ENCODE peak calls at places on chromosomes 2 and 18, in four cellular contexts. A, X, E and P are unnamed samples.

GRCh38 chr2:47119001-47119400 is 36.1 kb downstream of the STPG4 start:
- DNase-seq in A (no peak), E (no peak), X (no peak), P (no peak)

GRCh38 chr2:144835634-144836351 is 315.9 kb upstream of the ZEB2 start:
- DNase-seq in E (peak; percentile 12), A (no peak), X (no peak), P (no peak)

GRCh38 chr18:45951021-45951714 is 16.0 kb downstream of the EPG5 start:
- DNase-seq in A (no peak), X (no peak), E (peak; percentile 28), P (no peak)

GRCh38 chr2:224838335-224838734 is 122.2 kb upstream of the CCDC195 start:
- DNase-seq in E (no peak), X (no peak), A (no peak), P (peak; percentile 51)

GRCh38 chr2:145759228-145759940 is 1239.5 kb upstream of the ZEB2 start:
- DNase-seq in X (no peak), E (no peak), A (no peak), P (no peak)

GRCh38 chr2:229032596-229033234 is 238.4 kb downstream of the PID1 start:
- DNase-seq in X (no peak), A (no peak), E (no peak), P (no peak)

GRCh38 chr2:239296020-239296932 is 104.5 kb downstream of the HDAC4 start:
- DNase-seq in A (no peak), X (no peak), E (no peak), P (no peak)

GRCh38 chr2:239151201-239152131 is 249.4 kb downstream of the HDAC4 start:
- DNase-seq in E (no peak), A (no peak), X (no peak), P (no peak)

GRCh38 chr2:205959528-205959927 is 126.4 kb downstream of the INO80D start:
- DNase-seq in E (no peak), X (no peak), A (no peak), P (no peak)

GRCh38 chr2:207746131-207746530 is 23.6 kb downstream of the FZD5 start:
- DNase-seq in A (peak; percentile 72), E (peak; percentile 54), X (peak; percentile 17), P (peak; percentile 78)

GRCh38 chr2:173606619-173607305 is 252.1 kb downstream of the CDCA7 start:
- DNase-seq in A (no peak), E (no peak), X (no peak), P (no peak)

GRCh38 chr2:121316986-121317385 is 32.0 kb upstream of the TFCP2L1 start:
- DNase-seq in A (no peak), E (no peak), X (no peak), P (no peak)

GRCh38 chr2:8575810-8576423 is 105.9 kb upstream of the ID2 start:
- DNase-seq in A (no peak), X (no peak), E (no peak), P (no peak)

DNA sequence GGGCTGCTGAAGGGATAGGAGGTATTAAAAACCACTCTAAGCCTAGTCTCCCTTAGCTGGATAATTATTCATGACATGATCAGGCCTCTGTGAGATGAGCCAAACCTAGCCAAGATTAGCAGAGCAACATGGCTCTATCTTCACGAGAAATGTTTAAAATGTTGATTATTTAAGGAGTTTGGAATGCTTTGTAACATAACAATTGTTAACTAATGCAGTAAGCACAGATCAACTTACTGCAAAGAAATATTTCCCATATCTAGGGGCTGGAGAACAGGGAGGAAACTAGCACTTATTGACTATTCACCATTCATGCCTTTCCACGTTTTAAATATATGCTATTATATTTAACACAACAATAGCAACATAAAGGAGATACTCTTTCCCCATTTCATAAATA is 833.7 kb upstream of the CHAC2 start:
- DNase-seq in E (no peak), A (no peak), X (no peak), P (no peak)
- H3K4me3 ChIP-seq in E (no peak overlapping the region), A (no peak overlapping the region), X (no peak overlapping the region), P (no peak overlapping the region)

GRCh38 chr2:28753043-28753683 is 1.5 kb downstream of the PPP1CB start:
- DNase-seq in E (peak; percentile 42), X (no peak), A (peak; percentile 74), P (peak; percentile 83)

GRCh38 chr2:28750316-28751101 is 1.1 kb upstream of the PPP1CB start:
- DNase-seq in A (no peak), X (no peak), E (no peak), P (peak; percentile 55)

GRCh38 chr2:28752608-28752984 is 966 bp downstream of the PPP1CB start:
- DNase-seq in E (no peak), A (no peak), X (no peak), P (peak; percentile 41)

GRCh38 chr2:28751102-28751955 is at the start of gene PPP1CB:
- DNase-seq in A (peak; percentile 98), E (peak; percentile 88), X (peak; percentile 97), P (peak; percentile 98)

GRCh38 chr2:28751956-28752607 is 452 bp downstream of the PPP1CB start:
- DNase-seq in A (no peak), E (no peak), X (no peak), P (peak; percentile 53)
- H3K4me1 ChIP-seq in A (peaks cover 12% of the 10 kb centered on the region), E (peaks cover 3% of the 10 kb centered on the region), X (peaks cover 63% of the 10 kb centered on the region), P (peaks cover 17% of the 10 kb centered on the region)

GRCh38 chr2:219629976-219630695 is 2.7 kb downstream of the SLC4A3 start:
- DNase-seq in X (peak; percentile 59), A (no peak), E (no peak), P (no peak)

GRCh38 chr2:219626540-219626939 is 890 bp upstream of the SLC4A3 start:
- DNase-seq in A (no peak), E (no peak), X (no peak), P (no peak)

GRCh38 chr2:219627105-219628100 is at the start of gene SLC4A3:
- DNase-seq in X (peak; percentile 55), A (peak; percentile 54), E (no peak), P (peak; percentile 46)

GRCh38 chr2:219628986-219629901 is 1.8 kb downstream of the SLC4A3 start:
- DNase-seq in A (no peak), X (no peak), E (no peak), P (no peak)

DNA sequence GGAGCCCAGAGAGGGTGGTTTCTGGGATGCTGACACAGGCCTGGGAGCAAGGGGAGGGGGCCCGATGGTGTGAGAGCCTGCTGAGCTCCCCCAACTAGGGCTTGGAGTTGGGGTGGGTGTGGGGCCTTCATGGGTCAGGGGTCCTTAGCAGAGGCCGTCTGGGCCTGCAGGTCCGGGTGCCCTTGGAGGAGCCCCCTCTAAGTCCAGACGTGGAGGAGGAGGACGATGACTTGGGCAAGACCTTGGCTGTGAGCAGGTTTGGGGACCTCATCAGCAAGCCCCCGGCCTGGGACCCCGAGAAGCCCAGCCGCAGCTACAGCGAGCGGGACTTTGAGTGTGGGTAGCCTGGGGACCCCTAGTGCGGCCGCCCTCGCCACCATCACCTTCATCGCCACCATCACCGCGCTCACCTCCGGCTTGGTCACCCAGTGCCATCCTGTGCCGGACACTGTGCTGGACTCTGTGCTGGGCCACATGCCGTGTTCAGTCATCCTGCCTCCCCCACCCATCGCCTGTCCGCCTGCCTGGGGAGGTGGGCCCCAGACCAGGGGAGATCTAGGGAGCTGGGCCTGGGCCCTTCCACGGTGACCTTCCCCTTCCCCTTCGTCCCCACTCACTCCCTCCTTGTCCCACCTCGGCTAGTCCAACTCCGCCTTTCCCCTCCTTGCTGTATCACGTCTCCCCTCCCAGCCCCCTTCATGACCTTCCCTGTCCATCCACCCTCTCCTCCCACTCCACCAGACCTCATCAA is 980 bp downstream of the SLC4A3 start:
- DNase-seq in E (no peak), A (no peak), X (no peak), P (no peak)
- H3K4me3 ChIP-seq in E (peak overlapping the region; percentile 56), A (peak overlapping the region; percentile 61), X (peak overlapping the region; percentile 58), P (peak overlapping the region; percentile 62)

DNA sequence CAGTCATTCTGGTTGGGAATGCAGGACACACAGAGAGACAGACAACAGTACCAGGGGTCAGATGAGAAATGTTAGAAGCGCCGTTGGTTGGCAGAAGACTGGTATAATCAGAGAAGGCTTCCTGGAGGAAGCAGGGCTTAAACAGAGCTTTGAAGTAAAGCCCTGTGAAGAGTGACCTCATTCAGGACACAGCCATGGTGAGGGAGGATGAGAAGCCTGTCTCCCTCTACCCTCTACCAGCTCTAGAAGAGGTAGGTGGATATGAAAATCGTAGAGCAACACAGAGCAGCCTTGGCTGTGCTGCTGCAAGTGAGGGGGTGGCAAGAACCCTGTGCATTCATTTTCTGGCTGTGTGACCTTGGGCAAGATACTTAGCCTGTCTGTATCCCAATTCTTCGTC is 14.2 kb downstream of the TET3 start:
- DNase-seq in A (no peak), E (no peak), X (no peak), P (no peak)
- H3K4me1 ChIP-seq in A (peaks cover 5% of the 10 kb centered on the region), E (peaks cover 7% of the 10 kb centered on the region), X (peaks cover 49% of the 10 kb centered on the region), P (peaks cover 10% of the 10 kb centered on the region)